ENCODE peak calls at places on chromosomes 12 and 14, in seven cellular contexts. C, F, N, X, V, D and R are unnamed samples.

GRCh38 chr12:10243803-10244520 is 31.3 kb downstream of the GABARAPL1 start:
- DNase-seq in C (no peak), D (no peak), V (no peak), F (no peak), N (no peak), X (no peak), R (no peak)

GRCh38 chr14:90805662-90806548 is 10.3 kb downstream of the TTC7B start:
- DNase-seq in V (no peak), D (no peak), C (no peak), X (no peak), F (no peak), N (no peak), R (no peak)

GRCh38 chr12:116406529-116406928 is 129.0 kb upstream of the MED13L start:
- DNase-seq in D (no peak), C (no peak), F (peak), X (peak), V (no peak), N (no peak), R (peak)

GRCh38 chr12:131803995-131804521 is 24.1 kb upstream of the MMP17 start:
- DNase-seq in V (no peak), D (no peak), C (no peak), F (peak), N (no peak), X (no peak), R (no peak)

GRCh38 chr12:15278816-15279658 is 43.3 kb upstream of the PTPRO start:
- DNase-seq in V (no peak), C (no peak), X (peak), F (peak), N (no peak), D (no peak), R (no peak)

GRCh38 chr12:25248137-25248536 is 2.6 kb downstream of the KRAS start:
- DNase-seq in X (no peak), N (no peak), V (no peak), F (no peak), C (no peak), D (no peak), R (peak)

GRCh38 chr14:56809262-56810215 is 740 bp downstream of the OTX2 start:
- DNase-seq in F (no peak), D (no peak), C (no peak), N (no peak), V (no peak), X (no peak), R (peak)

GRCh38 chr12:72612171-72612570 is 340.0 kb downstream of the TRHDE start:
- DNase-seq in F (no peak), N (no peak), V (no peak), D (no peak), X (no peak), C (no peak), R (peak)

GRCh38 chr12:100827901-100828520 is 33.4 kb downstream of the ANO4 start:
- DNase-seq in X (no peak), C (no peak), V (peak), F (peak), D (no peak), N (peak), R (peak)

GRCh38 chr12:42691991-42692557 is 102.5 kb upstream of the PRICKLE1 start:
- DNase-seq in D (no peak), F (peak), V (no peak), N (no peak), C (no peak), X (no peak), R (peak)

GRCh38 chr12:104480012-104480411 is 23.3 kb downstream of the CHST11 start:
- DNase-seq in F (no peak), V (no peak), X (no peak), C (no peak), D (no peak), N (no peak), R (no peak)

GRCh38 chr14:51157012-51157411 is 62.1 kb upstream of the TRIM9 start:
- DNase-seq in X (no peak), C (no peak), N (no peak), F (peak), V (no peak), D (no peak), R (peak)

GRCh38 chr14:65302571-65303184 is 109.9 kb upstream of the FUT8 start:
- DNase-seq in F (no peak), X (no peak), C (no peak), N (no peak), V (no peak), D (no peak), R (no peak)

GRCh38 chr12:65522956-65523857 is 244.7 kb downstream of the MSRB3 start:
- DNase-seq in X (no peak), N (no peak), F (peak), D (no peak), C (no peak), V (no peak), R (no peak)

GRCh38 chr14:59240356-59240755 is 51.9 kb downstream of the DAAM1 start:
- DNase-seq in C (no peak), X (no peak), F (no peak), V (no peak), N (no peak), D (no peak), R (no peak)

GRCh38 chr14:70735043-70735442 is 74.3 kb downstream of the MAP3K9 start:
- DNase-seq in N (no peak), C (no peak), D (no peak), X (no peak), F (no peak), V (no peak), R (no peak)

GRCh38 chr14:50575769-50576168 is 15.8 kb downstream of the ATL1 start:
- DNase-seq in N (no peak), V (no peak), F (no peak), D (no peak), X (no peak), C (no peak), R (no peak)

GRCh38 chr12:54956818-54957641 is 27.5 kb downstream of the TESPA1 start:
- DNase-seq in V (no peak), N (no peak), F (no peak), C (no peak), X (no peak), D (no peak), R (no peak)

GRCh38 chr12:65170245-65170881 is 980 bp downstream of the LEMD3 start:
- DNase-seq in F (peak), D (peak), V (peak), X (peak), N (peak), C (peak), R (peak)

GRCh38 chr14:100529561-100530031 is 57.6 kb downstream of the BEGAIN start:
- DNase-seq in D (no peak), N (no peak), X (peak), F (no peak), V (no peak), C (no peak), R (no peak)